ENCODE peak calls at places on chromosomes 11 and 22, in four cellular contexts. One of them, this sample, is unnamed.

GRCh38 chr22:25546751-25547150 is 17.7 kb upstream of the GRK3 start:
- DNase-seq in stimulated activated naive CD4-positive, alpha-beta T cell: no peak
- DNase-seq in Caco-2: no peak
- DNase-seq in left kidney: no peak
- DNase-seq in this sample: no peak

GRCh38 chr11:32885556-32885955 is 7.1 kb upstream of the QSER1 start:
- DNase-seq in left kidney: no peak
- DNase-seq in Caco-2: no peak
- DNase-seq in stimulated activated naive CD4-positive, alpha-beta T cell: no peak
- DNase-seq in this sample: no peak

GRCh38 chr11:72821920-72822799 is 7.9 kb downstream of the ATG16L2 start:
- DNase-seq in left kidney: peak
- DNase-seq in stimulated activated naive CD4-positive, alpha-beta T cell: peak
- DNase-seq in Caco-2: peak
- DNase-seq in this sample: peak

GRCh38 chr11:1502168-1502955 is 15.8 kb upstream of the MOB2 start:
- DNase-seq in stimulated activated naive CD4-positive, alpha-beta T cell: no peak
- DNase-seq in left kidney: peak
- DNase-seq in Caco-2: no peak
- DNase-seq in this sample: no peak

GRCh38 chr11:19418221-19418620 is 177.5 kb upstream of the E2F8 start:
- DNase-seq in Caco-2: no peak
- DNase-seq in stimulated activated naive CD4-positive, alpha-beta T cell: no peak
- DNase-seq in left kidney: no peak
- DNase-seq in this sample: no peak

GRCh38 chr11:78268516-78269410 is 80.0 kb downstream of the USP35 start:
- DNase-seq in left kidney: peak
- DNase-seq in Caco-2: no peak
- DNase-seq in stimulated activated naive CD4-positive, alpha-beta T cell: no peak
- DNase-seq in this sample: no peak

GRCh38 chr11:42631223-42631843 is 680.5 kb upstream of the API5 start:
- DNase-seq in left kidney: peak
- DNase-seq in Caco-2: peak
- DNase-seq in stimulated activated naive CD4-positive, alpha-beta T cell: no peak
- DNase-seq in this sample: peak

GRCh38 chr11:25961539-25961938 is 370.4 kb upstream of the ANO3 start:
- DNase-seq in left kidney: peak
- DNase-seq in stimulated activated naive CD4-positive, alpha-beta T cell: no peak
- DNase-seq in Caco-2: no peak
- DNase-seq in this sample: no peak

GRCh38 chr11:107116358-107116757 is 98.1 kb upstream of the GUCY1A2 start:
- DNase-seq in Caco-2: no peak
- DNase-seq in left kidney: no peak
- DNase-seq in stimulated activated naive CD4-positive, alpha-beta T cell: no peak
- DNase-seq in this sample: no peak

GRCh38 chr11:955154-956049 is 29.7 kb downstream of the AP2A2 start:
- DNase-seq in stimulated activated naive CD4-positive, alpha-beta T cell: no peak
- DNase-seq in left kidney: peak
- DNase-seq in Caco-2: peak
- DNase-seq in this sample: no peak

GRCh38 chr11:23021287-23021863 is 161.1 kb upstream of the CCDC179 start:
- DNase-seq in stimulated activated naive CD4-positive, alpha-beta T cell: no peak
- DNase-seq in Caco-2: peak
- DNase-seq in left kidney: peak
- DNase-seq in this sample: no peak

GRCh38 chr22:42908082-42908746 is 51.1 kb upstream of the ARFGAP3 start:
- DNase-seq in left kidney: no peak
- DNase-seq in Caco-2: no peak
- DNase-seq in stimulated activated naive CD4-positive, alpha-beta T cell: no peak
- DNase-seq in this sample: no peak

GRCh38 chr11:18010271-18010670 is 2.6 kb downstream of the SERGEF start:
- DNase-seq in Caco-2: no peak
- DNase-seq in stimulated activated naive CD4-positive, alpha-beta T cell: no peak
- DNase-seq in left kidney: no peak
- DNase-seq in this sample: no peak

This sample was measured in hippocampal formation.